ENCODE peak calls at places on chromosome 12, in five cellular contexts. X, P, A, R and U are unnamed samples.

GRCh38 chr12:119258149-119258548 is 76.4 kb upstream of the CCDC60 start:
- DNase-seq in R (peak), P (no peak), X (no peak), A (no peak), U (no peak)

GRCh38 chr12:132108211-132108832 is 35.8 kb downstream of the DDX51 start:
- DNase-seq in P (no peak), X (no peak), R (no peak), A (no peak), U (no peak)

GRCh38 chr12:49288412-49288853 is 6.5 kb upstream of the PRPH start:
- DNase-seq in A (peak), R (no peak), P (peak), X (peak), U (peak)

GRCh38 chr12:78864483-78865296 is at the start of gene SYT1:
- DNase-seq in R (no peak), P (peak), A (peak), X (peak), U (no peak)

GRCh38 chr12:94592080-94592479 is 58.3 kb downstream of the TMCC3 start:
- DNase-seq in A (no peak), P (no peak), R (no peak), X (peak), U (no peak)

GRCh38 chr12:89421093-89421835 is 69.0 kb upstream of the DUSP6 start:
- DNase-seq in X (no peak), R (no peak), P (no peak), A (no peak), U (no peak)

GRCh38 chr12:2378835-2379330 is 326.1 kb downstream of the CACNA1C start:
- DNase-seq in A (no peak), R (no peak), X (no peak), P (no peak), U (no peak)

GRCh38 chr12:131133015-131133905 is 179.6 kb downstream of the ADGRD1 start:
- DNase-seq in R (no peak), X (no peak), A (peak), P (no peak), U (no peak)

GRCh38 chr12:71938728-71939385 is at the start of gene TPH2:
- DNase-seq in A (peak), X (peak), R (peak), P (peak), U (peak)

GRCh38 chr12:19652391-19652790 is 213.1 kb downstream of the AEBP2 start:
- DNase-seq in R (no peak), A (no peak), X (no peak), P (no peak), U (no peak)

GRCh38 chr12:12992418-12993175 is 7.5 kb downstream of the HEBP1 start:
- DNase-seq in A (peak), R (no peak), P (peak), X (no peak), U (no peak)

GRCh38 chr12:32454866-32455265 is 55.5 kb downstream of the FGD4 start:
- DNase-seq in R (no peak), X (no peak), P (no peak), A (no peak), U (no peak)

GRCh38 chr12:52691076-52691764 is 11.0 kb upstream of the KRT1 start:
- DNase-seq in A (peak), P (no peak), R (no peak), X (no peak), U (peak)

GRCh38 chr12:132589856-132590255 is 20.5 kb downstream of the LRCOL1 start:
- DNase-seq in A (no peak), P (no peak), R (no peak), X (no peak), U (no peak)

GRCh38 chr12:122116707-122117535 is 38.4 kb downstream of the MLXIP start:
- DNase-seq in A (no peak), X (no peak), R (no peak), P (no peak), U (no peak)

GRCh38 chr12:93325855-93326254 is 51.9 kb upstream of the NUDT4 start:
- DNase-seq in X (peak), A (peak), R (no peak), P (no peak), U (no peak)

GRCh38 chr12:29599397-29599796 is 101.9 kb upstream of the OVCH1 start:
- DNase-seq in R (peak), A (peak), X (no peak), P (no peak), U (no peak)

GRCh38 chr12:31896514-31897039 is 62.6 kb upstream of the RESF1 start:
- DNase-seq in P (no peak), A (no peak), X (no peak), R (peak), U (peak)

GRCh38 chr12:13534645-13535398 is 338.3 kb downstream of the EMP1 start:
- DNase-seq in R (peak), P (peak), X (peak), A (peak), U (no peak)

GRCh38 chr12:93113317-93114006 is 184.4 kb upstream of the EEA1 start:
- DNase-seq in X (no peak), P (no peak), A (peak), R (no peak), U (no peak)

GRCh38 chr12:79645235-79645630 is 45.5 kb downstream of the PAWR start:
- DNase-seq in R (no peak), P (no peak), X (no peak), A (no peak), U (no peak)

GRCh38 chr12:132285991-132286681 is 43.3 kb downstream of the GALNT9 start:
- DNase-seq in R (peak), X (peak), A (peak), P (no peak), U (no peak)

GRCh38 chr12:23950775-23951391 is 1.4 kb upstream of the SOX5 start:
- DNase-seq in P (no peak), X (no peak), A (no peak), R (no peak), U (no peak)

GRCh38 chr12:43930032-43930431 is 94.2 kb downstream of the TMEM117 start:
- DNase-seq in R (no peak), P (no peak), X (no peak), A (no peak), U (no peak)

GRCh38 chr12:92118826-92119536 is 26.7 kb downstream of the BTG1 start:
- DNase-seq in X (no peak), A (no peak), P (no peak), R (no peak), U (no peak)

GRCh38 chr12:30188602-30189326 is 405.0 kb upstream of the TMTC1 start:
- DNase-seq in X (no peak), A (no peak), P (no peak), R (peak), U (no peak)

GRCh38 chr12:117360222-117360550 is 1.2 kb downstream of the NOS1 start:
- DNase-seq in A (no peak), R (no peak), P (no peak), X (no peak), U (no peak)

GRCh38 chr12:29889737-29890136 is 106.0 kb upstream of the TMTC1 start:
- DNase-seq in P (no peak), R (peak), A (peak), X (peak), U (no peak)

GRCh38 chr12:49284672-49285071 is 10.3 kb upstream of the PRPH start:
- DNase-seq in X (no peak), R (no peak), A (no peak), P (no peak), U (no peak)

GRCh38 chr12:92506460-92506859 is 196.3 kb upstream of the PLEKHG7 start:
- DNase-seq in X (no peak), A (no peak), P (no peak), R (no peak), U (no peak)

GRCh38 chr12:96483116-96483515 is 6.3 kb upstream of the CFAP54 start:
- DNase-seq in A (no peak), P (no peak), R (no peak), X (no peak), U (no peak)

GRCh38 chr12:7642876-7643309 is 22.8 kb downstream of the APOBEC1 start:
- DNase-seq in A (peak), P (no peak), X (peak), R (no peak), U (no peak)

DNA sequence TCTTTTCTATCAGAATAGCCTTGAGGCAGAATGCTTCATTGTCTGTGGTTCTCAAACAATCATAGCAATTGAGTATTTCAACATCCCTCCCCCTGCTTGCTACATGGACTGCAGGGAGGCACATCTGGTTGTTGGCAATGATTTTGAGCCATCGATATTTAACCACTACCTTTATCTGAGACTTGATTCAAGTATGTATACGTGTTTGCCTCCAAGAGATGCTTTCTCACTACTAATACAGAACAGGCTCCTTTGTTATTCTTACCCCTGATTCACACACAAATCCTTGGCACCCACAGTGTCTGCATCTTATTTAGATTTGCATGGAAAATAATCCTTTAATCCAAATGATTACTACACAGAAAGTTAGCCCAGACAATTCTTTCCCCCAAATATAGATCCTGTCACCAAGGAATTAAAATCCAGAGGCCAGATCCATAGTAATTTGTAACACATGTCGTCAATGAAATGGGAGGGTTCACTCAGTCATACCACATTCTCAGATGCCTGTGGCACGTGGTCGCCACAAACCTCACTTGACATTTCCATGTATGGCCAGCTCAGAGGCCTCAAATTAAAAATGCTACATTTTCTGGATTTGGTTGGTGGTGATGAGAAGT is 199.3 kb downstream of the ITPR2 start:
- DNase-seq in A (peak), X (no peak), P (no peak), R (no peak), U (no peak)
- H3K4me3 ChIP-seq in A (no peak), X (no peak), P (no peak), R (no peak), U (no peak)

DNA sequence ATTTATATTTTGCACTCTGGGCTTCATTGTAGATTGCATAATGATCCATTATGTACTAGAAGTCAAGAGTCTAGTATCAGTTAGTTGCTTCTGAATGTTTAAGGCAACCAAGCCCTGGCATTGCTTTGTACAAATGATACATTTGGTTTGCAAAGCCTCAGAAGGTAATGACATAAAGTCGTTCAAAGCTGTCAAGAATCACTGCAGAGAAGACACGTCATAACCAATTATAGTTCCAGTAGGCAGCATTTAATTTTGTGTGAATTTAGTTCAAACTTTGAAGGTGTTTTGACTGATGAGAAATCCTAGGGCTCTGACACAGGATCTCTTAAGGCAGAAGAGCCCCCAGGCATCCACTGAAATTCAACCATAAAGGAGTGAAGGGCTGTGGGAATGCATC is 163.0 kb upstream of the KRR1 start:
- DNase-seq in R (no peak), X (no peak), A (no peak), P (no peak), U (no peak)
- H3K4me3 ChIP-seq in R (no peak), X (no peak), A (no peak), P (no peak), U (no peak)

DNA sequence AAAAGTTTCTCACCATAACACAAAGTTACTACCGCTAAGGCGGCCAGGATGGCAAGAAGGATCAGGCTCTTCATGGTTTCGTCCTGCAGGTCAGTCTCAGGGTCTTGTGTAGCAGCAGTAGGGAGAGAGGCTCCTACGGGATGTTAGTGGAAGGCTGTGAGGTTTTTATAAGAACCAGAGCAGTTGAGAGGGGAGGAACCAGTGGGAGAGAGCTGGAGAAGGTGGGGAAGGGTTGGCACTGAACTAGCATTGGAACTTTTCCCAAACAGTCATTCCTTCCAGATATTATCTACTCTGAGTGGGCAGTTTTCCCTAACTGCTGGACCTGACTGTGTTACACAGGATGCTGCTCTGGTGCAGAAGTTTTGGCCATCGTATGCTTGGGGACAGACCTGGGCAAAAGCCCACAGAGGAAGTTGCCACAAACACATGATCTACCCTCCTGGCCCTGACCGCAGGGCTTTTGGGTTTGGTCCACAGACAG is at the start of gene MGP:
- DNase-seq in A (peak), R (peak), X (peak), P (no peak), U (no peak)
- H3K4me3 ChIP-seq in A (peak), R (peak), X (peak), P (no peak), U (no peak)

GRCh38 chr12:10184261-10184843 is 5.5 kb downstream of the TMEM52B start:
- DNase-seq in R (no peak), X (no peak), A (peak), P (no peak), U (no peak)
- H3K4me3 ChIP-seq in R (no peak), X (no peak), A (peak), P (no peak), U (no peak)

GRCh38 chr12:107684990-107685359 is 624 bp upstream of the PWP1 start:
- DNase-seq in X (peak), P (peak), A (peak), R (no peak), U (peak)

GRCh38 chr12:107681455-107681835 is 4.2 kb upstream of the PWP1 start:
- DNase-seq in X (no peak), P (no peak), A (no peak), R (no peak), U (no peak)

GRCh38 chr12:107681836-107682820 is 3.5 kb upstream of the PWP1 start:
- DNase-seq in P (no peak), A (no peak), R (no peak), X (no peak), U (no peak)

GRCh38 chr12:107685360-107686248 is at the start of gene PWP1:
- DNase-seq in P (peak), X (peak), R (peak), A (peak), U (peak)

DNA sequence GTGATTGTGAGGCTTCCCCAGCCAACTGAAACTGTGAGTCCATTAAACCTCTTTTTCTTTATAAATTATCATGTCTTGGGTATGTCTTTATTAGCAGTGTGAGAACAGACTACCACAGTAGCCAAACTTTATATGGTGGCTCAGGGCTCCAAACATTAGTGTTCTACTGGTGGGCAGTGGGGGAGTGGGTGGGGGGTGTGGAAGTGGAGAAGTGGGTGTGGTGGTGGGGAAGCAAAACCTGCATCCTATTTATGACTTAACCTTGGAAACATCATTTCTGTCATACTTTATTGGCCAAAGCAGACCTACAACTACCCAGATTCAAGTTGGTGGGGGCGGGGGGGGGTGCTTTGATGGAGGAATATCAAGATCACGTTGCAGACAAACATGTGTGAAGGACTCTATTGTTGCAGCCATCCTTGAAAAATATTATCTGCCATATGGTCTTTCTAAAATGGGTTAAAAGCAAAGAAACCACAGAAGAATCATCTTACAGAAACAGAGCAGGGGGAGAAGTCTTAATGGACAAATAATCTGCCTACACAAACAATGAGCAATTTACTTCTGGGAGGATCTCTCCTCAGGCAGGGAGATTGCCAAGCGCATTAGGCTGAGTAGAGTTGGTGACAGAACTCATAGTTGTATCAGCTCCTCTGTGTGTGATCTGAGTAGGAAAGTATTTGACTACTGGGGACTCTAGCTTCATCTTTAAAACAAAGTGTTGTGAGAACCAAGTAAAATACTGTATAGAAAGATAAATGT is 1.4 kb upstream of the PWP1 start:
- DNase-seq in P (no peak), R (no peak), A (peak), X (peak), U (no peak)
- H3K4me3 ChIP-seq in P (peak), R (peak), A (peak), X (peak), U (no peak)